ENCODE peak calls at places on chromosomes 6 and 20, in four cellular contexts. U is activated T-cell treated with anti-CD3 and anti-CD28 coated beads for 24 hours, O is NCI-H1092 treated with DMSO at 0.1 percent for 48 hours, F is pancreas. S is an unnamed sample.

GRCh38 chr6:95574811-95575210 is 2.5 kb upstream of the MANEA start:
- DNase-seq in U (no peak), O (no peak), F (no peak), S (no peak)

GRCh38 chr6:161342039-161342438 is 68.2 kb upstream of the AGPAT4 start:
- DNase-seq in U (no peak), O (no peak), F (no peak), S (no peak)

GRCh38 chr6:75743971-75744370 is 5.1 kb upstream of the MYO6 start:
- DNase-seq in U (no peak), O (no peak), F (no peak), S (no peak)

GRCh38 chr20:46362931-46363872 is 43.2 kb downstream of the ELMO2 start:
- DNase-seq in U (no peak), O (no peak), F (no peak), S (no peak)

GRCh38 chr6:12679291-12679690 is 37.3 kb upstream of the PHACTR1 start:
- DNase-seq in U (no peak), O (no peak), F (no peak), S (no peak)

GRCh38 chr6:76992553-76992952 is 470.7 kb downstream of the HTR1B start:
- DNase-seq in U (no peak), O (no peak), F (no peak), S (no peak)

GRCh38 chr20:6636209-6637159 is 131.0 kb upstream of the BMP2 start:
- DNase-seq in U (no peak), O (peak; percentile 34), F (peak; percentile 43), S (no peak)

GRCh38 chr20:21391495-21392298 is 5.6 kb downstream of the NKX2-4 start:
- DNase-seq in U (no peak), O (no peak), F (no peak), S (no peak)

GRCh38 chr6:64224819-64225218 is 589.2 kb downstream of the PHF3 start:
- DNase-seq in U (no peak), O (no peak), F (no peak), S (no peak)

GRCh38 chr6:43939281-43940070 is 169.5 kb downstream of the VEGFA start:
- DNase-seq in U (no peak), O (no peak), F (peak; percentile 14), S (no peak)

GRCh38 chr6:21800330-21800729 is 206.8 kb downstream of the SOX4 start:
- DNase-seq in U (no peak), O (no peak), F (no peak), S (no peak)

S was measured in activated effector memory CD4-positive, alpha-beta T cell treated with Interleukin-2 at 50 U/mL for 16 hours.